ENCODE peak calls at places on chromosome 1, in five cellular contexts. C is KBM-7, Q is sciatic nerve, M is adrenal gland, F is IMR-90. V is an unnamed sample.
A peak's percentile ranks its signal among the peaks of the same experiment; 100 is the strongest.

GRCh38 chr1:36822648-36823047 is 211.7 kb downstream of the GRIK3 start:
- DNase-seq in C (no peak), Q (no peak), M (no peak), F (no peak), V (no peak)

GRCh38 chr1:231200417-231201031 is 38.7 kb downstream of the TRIM67 start:
- DNase-seq in C (no peak), Q (no peak), M (peak; percentile 86), F (peak; percentile 32), V (no peak)

GRCh38 chr1:66220477-66220876 is 313.5 kb upstream of the SGIP1 start:
- DNase-seq in C (no peak), Q (no peak), M (no peak), F (no peak), V (no peak)

GRCh38 chr1:150477320-150477719 is 9.9 kb upstream of the TARS2 start:
- DNase-seq in C (no peak), Q (no peak), M (no peak), F (no peak), V (no peak)

GRCh38 chr1:27388337-27389005 is 4.0 kb upstream of the GPR3 start:
- DNase-seq in C (peak; percentile 73), Q (peak; percentile 83), M (peak; percentile 76), F (no peak), V (no peak)

GRCh38 chr1:169484683-169485426 is 889 bp downstream of the SLC19A2 start:
- DNase-seq in C (peak; percentile 57), Q (peak; percentile 69), M (peak; percentile 79), F (peak; percentile 82), V (peak; percentile 74)

GRCh38 chr1:246906833-246907232 is 24.9 kb downstream of the AHCTF1 start:
- DNase-seq in C (no peak), Q (no peak), M (no peak), F (no peak), V (no peak)

GRCh38 chr1:30484668-30485067 is 238.7 kb downstream of the MATN1 start:
- DNase-seq in C (no peak), Q (peak; percentile 6), M (no peak), F (no peak), V (no peak)

GRCh38 chr1:178565586-178565985 is 52.7 kb downstream of the TEX35 start:
- DNase-seq in C (no peak), Q (no peak), M (peak; percentile 38), F (no peak), V (no peak)

GRCh38 chr1:57959727-57960300 is 536.0 kb upstream of the DAB1 start:
- DNase-seq in C (no peak), Q (no peak), M (no peak), F (no peak), V (no peak)

GRCh38 chr1:184755226-184756065 is 788 bp upstream of the EDEM3 start:
- DNase-seq in C (peak; percentile 54), Q (no peak), M (no peak), F (no peak), V (no peak)

GRCh38 chr1:25796807-25797458 is 3.1 kb upstream of the SELENON start:
- DNase-seq in C (peak; percentile 87), Q (peak; percentile 92), M (peak; percentile 89), F (peak; percentile 77), V (no peak)

GRCh38 chr1:156828414-156829085 is 11.9 kb upstream of the SH2D2A start:
- DNase-seq in C (no peak), Q (no peak), M (no peak), F (no peak), V (no peak)

GRCh38 chr1:162400790-162401189 is 11.1 kb downstream of the SH2D1B start:
- DNase-seq in C (no peak), Q (no peak), M (no peak), F (no peak), V (no peak)

GRCh38 chr1:159921251-159921650 is 4.1 kb downstream of the TAGLN2 start:
- DNase-seq in C (no peak), Q (no peak), M (no peak), F (peak; percentile 21), V (no peak)

GRCh38 chr1:227351443-227351842 is 33.2 kb upstream of the CDC42BPA start:
- DNase-seq in C (no peak), Q (no peak), M (peak; percentile 65), F (peak; percentile 40), V (no peak)

GRCh38 chr1:161225178-161225533 is 704 bp upstream of the TOMM40L start:
- DNase-seq in C (no peak), Q (peak; percentile 48), M (no peak), F (no peak), V (no peak)

GRCh38 chr1:58652351-58653184 is 47.3 kb downstream of the MYSM1 start:
- DNase-seq in C (peak; percentile 73), Q (peak; percentile 70), M (peak; percentile 63), F (peak; percentile 84), V (peak; percentile 30)

GRCh38 chr1:182687361-182687760 is 3.0 kb upstream of the RGS8 start:
- DNase-seq in C (no peak), Q (no peak), M (no peak), F (no peak), V (no peak)

GRCh38 chr1:109371271-109371739 is 26.4 kb downstream of the SORT1 start:
- DNase-seq in C (peak; percentile 50), Q (no peak), M (peak; percentile 33), F (peak; percentile 65), V (no peak)

GRCh38 chr1:92365378-92366044 is 66.7 kb downstream of the RPAP2 start:
- DNase-seq in C (no peak), Q (no peak), M (no peak), F (no peak), V (no peak)

GRCh38 chr1:74971982-74972381 is 162.2 kb upstream of the LHX8 start:
- DNase-seq in C (no peak), Q (no peak), M (no peak), F (no peak), V (no peak)

GRCh38 chr1:12387641-12388040 is 157.8 kb downstream of the VPS13D start:
- DNase-seq in C (peak; percentile 13), Q (no peak), M (no peak), F (peak; percentile 28), V (no peak)

GRCh38 chr1:212607206-212607923 is 1.2 kb upstream of the ATF3 start:
- DNase-seq in C (peak; percentile 35), Q (peak; percentile 71), M (peak; percentile 28), F (no peak), V (no peak)

GRCh38 chr1:87117761-87118160 is 203.3 kb downstream of the HS2ST1 start:
- DNase-seq in C (no peak), Q (no peak), M (no peak), F (peak; percentile 55), V (no peak)

GRCh38 chr1:182248721-182249120 is 142.9 kb downstream of the GLUL start:
- DNase-seq in C (no peak), Q (no peak), M (no peak), F (no peak), V (no peak)